ENCODE peak calls at places on chromosomes 16 and 17, in seven cellular contexts. One of them, this sample, is unnamed.

GRCh38 chr17:48045270-48046001 is 2.7 kb upstream of the NFE2L1 start:
- DNase-seq in IMR-90: no peak
- DNase-seq in neuronal stem cell: no peak
- DNase-seq in H9: no peak
- DNase-seq in mesendoderm: no peak
- DNase-seq in mesenchymal stem cell: peak
- DNase-seq in H1: no peak
- DNase-seq in this sample: no peak

GRCh38 chr17:74383140-74383539 is 15.8 kb downstream of the GPR142 start:
- DNase-seq in IMR-90: no peak
- DNase-seq in mesendoderm: no peak
- DNase-seq in H9: no peak
- DNase-seq in mesenchymal stem cell: no peak
- DNase-seq in H1: no peak
- DNase-seq in neuronal stem cell: no peak
- DNase-seq in this sample: no peak

GRCh38 chr17:45964634-45965033 is 34.4 kb upstream of the STH start:
- DNase-seq in H9: no peak
- DNase-seq in neuronal stem cell: no peak
- DNase-seq in mesenchymal stem cell: no peak
- DNase-seq in mesendoderm: no peak
- DNase-seq in IMR-90: no peak
- DNase-seq in H1: no peak
- DNase-seq in this sample: no peak

GRCh38 chr17:1090454-1091189 is 89.2 kb downstream of the ABR start:
- DNase-seq in mesendoderm: no peak
- DNase-seq in mesenchymal stem cell: no peak
- DNase-seq in H9: no peak
- DNase-seq in IMR-90: no peak
- DNase-seq in neuronal stem cell: no peak
- DNase-seq in H1: no peak
- DNase-seq in this sample: no peak

GRCh38 chr17:44000871-44001460 is 3.5 kb upstream of the NAGS start:
- DNase-seq in mesenchymal stem cell: no peak
- DNase-seq in neuronal stem cell: no peak
- DNase-seq in mesendoderm: no peak
- DNase-seq in H9: no peak
- DNase-seq in IMR-90: no peak
- DNase-seq in H1: no peak
- DNase-seq in this sample: no peak

GRCh38 chr16:68257251-68257905 is 6.9 kb upstream of the SLC7A6 start:
- DNase-seq in H9: no peak
- DNase-seq in H1: no peak
- DNase-seq in mesenchymal stem cell: no peak
- DNase-seq in IMR-90: peak
- DNase-seq in neuronal stem cell: no peak
- DNase-seq in mesendoderm: no peak
- DNase-seq in this sample: no peak

GRCh38 chr16:11200523-11201063 is 55.4 kb downstream of the SOCS1 start:
- DNase-seq in mesendoderm: peak
- DNase-seq in H9: no peak
- DNase-seq in H1: no peak
- DNase-seq in neuronal stem cell: no peak
- DNase-seq in IMR-90: no peak
- DNase-seq in mesenchymal stem cell: no peak
- DNase-seq in this sample: no peak

GRCh38 chr17:68748381-68748780 is 147.2 kb upstream of the FAM20A start:
- DNase-seq in H1: no peak
- DNase-seq in H9: no peak
- DNase-seq in IMR-90: no peak
- DNase-seq in neuronal stem cell: no peak
- DNase-seq in mesendoderm: no peak
- DNase-seq in mesenchymal stem cell: no peak
- DNase-seq in this sample: peak

GRCh38 chr17:38912221-38912813 is 13.1 kb upstream of the LASP1NB start:
- DNase-seq in IMR-90: no peak
- DNase-seq in mesendoderm: no peak
- DNase-seq in H1: no peak
- DNase-seq in neuronal stem cell: no peak
- DNase-seq in mesenchymal stem cell: no peak
- DNase-seq in H9: peak
- DNase-seq in this sample: no peak
- H2AK5ac ChIP-seq in IMR-90: no peak
- H2AK5ac ChIP-seq in mesendoderm: no peak
- H2AK5ac ChIP-seq in H1: no peak
- H2AK5ac ChIP-seq in neuronal stem cell: no peak
- H2AK5ac ChIP-seq in mesenchymal stem cell: no peak
- H2AK5ac ChIP-seq in H9: no peak
- H2AK5ac ChIP-seq in this sample: no peak

DNA sequence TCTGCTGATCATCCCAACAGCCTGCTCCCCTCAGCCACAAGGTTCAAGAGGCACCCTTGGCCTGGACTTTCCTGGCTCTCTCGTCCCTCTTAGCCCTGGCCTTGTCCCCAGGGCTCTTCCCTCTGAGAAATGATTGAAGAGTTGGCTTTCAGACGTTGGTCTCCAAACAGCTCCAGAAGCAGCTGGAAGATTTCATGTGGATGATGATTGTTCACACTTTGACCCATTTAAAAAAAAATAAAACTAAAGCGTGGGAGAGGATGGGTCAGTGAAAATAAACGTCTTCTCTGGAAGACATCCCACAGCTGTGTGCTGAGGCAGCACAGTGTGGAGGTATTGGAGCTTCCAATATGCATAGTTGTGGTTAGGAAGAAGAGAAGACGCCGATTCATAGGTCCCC is 54.7 kb upstream of the CDH11 start:
- DNase-seq in mesendoderm: no peak
- DNase-seq in H1: no peak
- DNase-seq in H9: no peak
- DNase-seq in IMR-90: peak
- DNase-seq in mesenchymal stem cell: peak
- DNase-seq in neuronal stem cell: no peak
- DNase-seq in this sample: no peak
- H3K23ac ChIP-seq in mesendoderm: no peak
- H3K23ac ChIP-seq in H1: no peak
- H3K23ac ChIP-seq in H9: no peak
- H3K23ac ChIP-seq in IMR-90: no peak
- H3K23ac ChIP-seq in mesenchymal stem cell: no peak
- H3K23ac ChIP-seq in neuronal stem cell: no peak
- H3K23ac ChIP-seq in this sample: no peak

GRCh38 chr16:80704751-80705150 is 99.6 kb downstream of the CDYL2 start:
- DNase-seq in mesendoderm: no peak
- DNase-seq in H9: no peak
- DNase-seq in neuronal stem cell: no peak
- DNase-seq in mesenchymal stem cell: no peak
- DNase-seq in H1: no peak
- DNase-seq in IMR-90: no peak
- DNase-seq in this sample: no peak
- H2AK5ac ChIP-seq in mesendoderm: no peak
- H2AK5ac ChIP-seq in H9: no peak
- H2AK5ac ChIP-seq in neuronal stem cell: no peak
- H2AK5ac ChIP-seq in mesenchymal stem cell: no peak
- H2AK5ac ChIP-seq in H1: no peak
- H2AK5ac ChIP-seq in IMR-90: no peak
- H2AK5ac ChIP-seq in this sample: no peak

DNA sequence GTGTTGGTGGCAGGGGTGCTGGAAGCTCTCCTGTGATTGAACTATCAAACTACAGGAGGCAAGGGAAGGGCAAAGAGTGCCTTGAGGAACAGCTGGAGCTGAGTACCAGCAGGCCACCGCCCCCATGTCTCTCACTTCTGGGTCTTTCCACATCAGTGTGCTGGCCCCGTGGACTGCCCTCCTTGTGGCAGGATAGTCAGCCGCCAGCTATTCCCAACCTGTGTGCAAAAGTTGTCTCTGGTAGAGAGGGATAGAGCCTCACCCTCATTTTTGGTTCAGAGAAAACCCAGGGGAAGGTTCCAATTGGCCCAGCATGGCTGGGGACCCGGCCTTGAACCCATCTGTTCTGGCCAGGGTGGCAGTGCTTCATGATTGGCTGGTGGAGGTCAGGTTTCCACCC is 211.8 kb downstream of the IRF8 start:
- DNase-seq in neuronal stem cell: no peak
- DNase-seq in H1: no peak
- DNase-seq in H9: no peak
- DNase-seq in mesendoderm: no peak
- DNase-seq in IMR-90: no peak
- DNase-seq in mesenchymal stem cell: no peak
- DNase-seq in this sample: no peak
- H3K23ac ChIP-seq in neuronal stem cell: no peak
- H3K23ac ChIP-seq in H1: no peak
- H3K23ac ChIP-seq in H9: no peak
- H3K23ac ChIP-seq in mesendoderm: no peak
- H3K23ac ChIP-seq in IMR-90: no peak
- H3K23ac ChIP-seq in mesenchymal stem cell: no peak
- H3K23ac ChIP-seq in this sample: no peak